ENCODE peak calls at places on chromosomes 6 and 20, in five cellular contexts. E is fibroblast of lung, C is Caco-2, X is GM12865, R is chondrocyte. V is an unnamed sample.

GRCh38 chr20:8212286-8212685 is 80.2 kb downstream of the PLCB1 start:
- DNase-seq in C (no peak), E (peak), R (no peak), X (peak), V (no peak)

GRCh38 chr20:2557873-2558580 is 21.7 kb downstream of the TMC2 start:
- DNase-seq in X (no peak), R (no peak), C (no peak), E (no peak), V (no peak)

GRCh38 chr20:34220581-34220980 is 20.6 kb upstream of the ASIP start:
- DNase-seq in X (no peak), C (no peak), R (no peak), E (peak), V (no peak)

GRCh38 chr6:1079525-1079924 is 232.4 kb upstream of the FOXQ1 start:
- DNase-seq in E (no peak), R (no peak), X (no peak), C (peak), V (no peak)

GRCh38 chr6:111709615-111710398 is 104.1 kb upstream of the TRAF3IP2 start:
- DNase-seq in C (no peak), X (peak), R (no peak), E (peak), V (no peak)

GRCh38 chr6:134510121-134510520 is 192.2 kb upstream of the SGK1 start:
- DNase-seq in R (no peak), E (no peak), X (no peak), C (no peak), V (no peak)

GRCh38 chr6:43953256-43953655 is 174.0 kb downstream of the MRPL14 start:
- DNase-seq in R (no peak), X (no peak), C (no peak), E (no peak), V (peak)

GRCh38 chr6:167426620-167427019 is 101.7 kb downstream of the TTLL2 start:
- DNase-seq in C (no peak), E (no peak), X (no peak), R (no peak), V (no peak)

GRCh38 chr20:34629904-34630303 is 47.0 kb downstream of the PIGU start:
- DNase-seq in C (no peak), X (no peak), R (no peak), E (no peak), V (no peak)

GRCh38 chr6:156960525-156960924 is 183.3 kb downstream of the ARID1B start:
- DNase-seq in R (no peak), E (no peak), C (no peak), X (no peak), V (no peak)

GRCh38 chr6:131042664-131043063 is 20.4 kb downstream of the EPB41L2 start:
- DNase-seq in C (no peak), X (no peak), R (no peak), E (no peak), V (no peak)

GRCh38 chr20:61835791-61836350 is 229.8 kb downstream of the TAF4 start:
- DNase-seq in C (no peak), E (no peak), R (peak), X (no peak), V (no peak)

GRCh38 chr6:13005994-13006393 is 289.4 kb downstream of the PHACTR1 start:
- DNase-seq in R (no peak), E (no peak), X (no peak), C (no peak), V (no peak)

GRCh38 chr6:57257911-57258541 is 35.9 kb upstream of the RAB23 start:
- DNase-seq in C (no peak), E (peak), X (no peak), R (no peak), V (no peak)

GRCh38 chr6:53103993-53104675 is 38.9 kb downstream of the FBXO9 start:
- DNase-seq in X (no peak), C (no peak), E (peak), R (no peak), V (no peak)

GRCh38 chr6:93786474-93787330 is 367.3 kb upstream of the EPHA7 start:
- DNase-seq in E (no peak), C (no peak), R (no peak), X (no peak), V (no peak)

GRCh38 chr6:8707956-8708772 is 272.8 kb upstream of the SLC35B3 start:
- DNase-seq in E (peak), C (no peak), R (no peak), X (peak), V (no peak)

GRCh38 chr6:120938164-120938875 is 396.0 kb downstream of the TBC1D32 start:
- DNase-seq in C (no peak), R (no peak), E (no peak), X (no peak), V (no peak)

GRCh38 chr20:2624190-2624589 is 28.2 kb upstream of the NOP56 start:
- DNase-seq in E (no peak), X (no peak), C (no peak), R (no peak), V (no peak)

GRCh38 chr6:140427842-140428241 is 1053.4 kb upstream of the CITED2 start:
- DNase-seq in X (no peak), R (no peak), C (no peak), E (no peak), V (no peak)

GRCh38 chr20:53162251-53162835 is 190.2 kb downstream of the TSHZ2 start:
- DNase-seq in C (no peak), E (peak), R (no peak), X (peak), V (no peak)

GRCh38 chr6:109491207-109491938 is 8.4 kb upstream of the ZBTB24 start:
- DNase-seq in E (no peak), X (peak), R (no peak), C (no peak), V (no peak)

GRCh38 chr6:45576648-45577624 is 199.2 kb upstream of the SUPT3H start:
- DNase-seq in X (no peak), C (no peak), E (no peak), R (no peak), V (no peak)

GRCh38 chr20:48458601-48459385 is 369.0 kb downstream of the PREX1 start:
- DNase-seq in E (no peak), X (no peak), R (no peak), C (no peak), V (peak)

GRCh38 chr6:125073071-125073470 is 80.5 kb upstream of the TPD52L1 start:
- DNase-seq in E (no peak), C (no peak), R (no peak), X (no peak), V (no peak)

GRCh38 chr6:118296129-118296852 is 251.8 kb upstream of the PLN start:
- DNase-seq in C (no peak), X (no peak), R (no peak), E (no peak), V (no peak)

GRCh38 chr6:141552031-141552430 is 580.7 kb upstream of the GJE1 start:
- DNase-seq in C (no peak), E (no peak), X (no peak), R (no peak), V (no peak)
- TF ChIP-seq CTCF in C (no peak), E (no peak), X (no peak), R (no peak), V (no peak)

GRCh38 chr6:67285770-67286495 is 1349.1 kb upstream of the ADGRB3 start:
- DNase-seq in C (no peak), X (no peak), E (peak), R (no peak), V (no peak)
- TF ChIP-seq CTCF in C (no peak), X (no peak), E (no peak), R (no peak), V (no peak)

DNA sequence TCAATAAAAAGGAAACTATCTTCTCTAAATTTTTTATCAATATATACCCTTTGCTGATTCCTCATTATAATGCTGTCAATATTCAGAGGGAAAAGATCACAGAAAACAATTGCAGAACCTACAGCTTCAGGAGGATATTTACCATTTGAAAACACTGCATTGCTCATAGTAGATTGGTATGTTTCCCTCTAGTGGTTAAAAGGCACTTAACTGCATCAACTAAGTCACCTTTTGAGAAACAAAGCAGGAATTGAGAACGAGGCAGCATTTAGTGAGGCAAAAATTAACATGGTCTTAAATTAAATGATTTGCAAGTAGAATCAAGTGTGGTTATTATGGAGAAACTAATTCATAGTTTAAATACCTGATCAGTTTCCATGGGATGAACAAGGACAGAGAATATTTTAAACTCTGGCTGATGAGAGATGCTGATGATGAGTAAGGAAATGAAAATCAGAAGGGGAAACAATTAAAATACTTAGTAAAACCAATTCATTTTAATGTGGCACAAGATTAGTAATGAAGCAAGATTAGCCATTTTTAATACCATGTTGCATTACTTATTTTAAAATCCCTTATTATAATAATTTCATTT is 642.1 kb downstream of the EPHA7 start:
- DNase-seq in C (no peak), R (no peak), E (peak), X (peak), V (no peak)
- TF ChIP-seq CTCF in C (no peak), R (peak), E (no peak), X (peak), V (peak)

DNA sequence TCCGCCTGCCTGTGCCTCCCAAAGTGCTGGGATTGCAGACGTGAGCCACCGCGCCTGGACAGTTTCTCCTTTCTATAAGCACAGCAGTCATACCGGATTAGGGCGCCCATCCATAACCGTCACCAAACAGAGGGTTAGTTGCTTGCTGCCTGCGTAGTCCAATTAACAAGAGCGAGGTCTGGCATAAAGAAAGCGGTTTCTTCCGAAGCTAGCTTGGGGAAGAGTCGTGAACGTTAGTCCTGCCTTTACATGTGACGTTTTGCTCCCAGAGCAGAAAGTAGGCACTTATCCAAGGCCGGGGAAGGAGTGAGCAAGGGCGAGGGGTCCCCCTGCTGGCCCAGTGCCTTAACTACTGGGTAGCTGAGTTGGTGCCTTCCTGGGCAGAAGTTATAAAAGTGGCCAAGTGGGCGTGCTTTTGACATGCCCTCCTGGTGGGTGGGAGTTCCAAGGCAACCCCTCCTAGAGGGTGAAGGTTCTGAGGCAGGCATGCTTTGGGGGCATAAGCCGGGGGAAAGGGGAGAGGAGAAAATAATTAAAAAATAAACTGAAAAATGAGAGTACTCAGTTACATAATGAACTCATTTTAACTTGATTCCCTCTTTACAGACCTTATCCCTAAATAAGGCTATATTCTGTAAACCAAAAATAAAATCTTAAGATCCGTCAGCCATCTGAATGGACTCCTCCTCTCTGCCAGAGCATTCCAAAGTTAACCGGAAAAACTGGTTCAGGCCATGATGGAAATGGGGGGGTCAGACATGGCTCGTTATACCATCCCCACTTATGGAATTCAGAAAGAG is 88.0 kb downstream of the FAM217A start:
- DNase-seq in R (no peak), C (peak), X (peak), E (peak), V (peak)
- TF ChIP-seq CTCF in R (peak), C (peak), X (peak), E (peak), V (peak)

DNA sequence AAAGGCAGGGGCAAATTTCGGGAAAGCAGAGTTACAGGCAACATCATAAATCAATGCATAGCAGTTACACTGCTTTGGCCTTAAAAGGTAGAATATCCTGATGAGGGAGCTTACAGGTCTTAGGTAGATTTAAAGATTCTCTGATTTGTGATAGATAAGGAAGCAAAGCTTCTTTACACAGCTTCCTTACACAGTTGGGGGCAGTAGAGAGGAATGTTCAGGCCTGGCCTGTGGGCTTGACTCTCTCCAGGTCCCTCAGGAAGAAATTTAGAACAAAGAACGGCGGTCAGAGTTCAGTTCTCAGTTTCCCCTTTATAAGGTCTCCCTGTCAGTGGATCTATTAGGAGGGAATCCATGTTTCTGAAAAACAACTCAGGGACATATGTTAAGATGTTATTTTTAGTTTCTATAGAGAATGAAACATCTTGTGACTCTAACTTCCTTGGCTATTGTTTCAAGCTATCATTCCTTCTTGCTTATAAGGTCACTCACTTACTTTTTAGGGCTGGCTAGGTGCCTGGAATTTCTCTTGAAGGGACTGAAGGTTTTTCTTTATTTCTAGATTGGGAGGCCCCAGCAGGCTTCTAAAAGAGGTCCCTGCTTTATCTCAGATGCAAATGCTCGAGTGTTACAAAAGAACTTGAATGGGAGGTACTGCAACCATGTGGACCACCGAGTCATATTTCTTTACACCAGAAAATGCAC is 11.8 kb downstream of the HLA-B start:
- DNase-seq in E (no peak), R (no peak), X (no peak), C (no peak), V (no peak)
- TF ChIP-seq CTCF in E (no peak), R (no peak), X (no peak), C (no peak), V (no peak)

GRCh38 chr6:69819138-69819537 is 22.3 kb upstream of the LMBRD1 start:
- DNase-seq in R (no peak), C (no peak), E (no peak), X (no peak), V (no peak)

GRCh38 chr6:69816017-69816416 is 19.2 kb upstream of the LMBRD1 start:
- DNase-seq in E (no peak), R (no peak), X (peak), C (no peak), V (no peak)

GRCh38 chr6:69817358-69817757 is 20.5 kb upstream of the LMBRD1 start:
- DNase-seq in R (no peak), C (no peak), E (no peak), X (no peak), V (no peak)

GRCh38 chr6:69818223-69818930 is 21.6 kb upstream of the LMBRD1 start:
- DNase-seq in X (no peak), C (no peak), R (no peak), E (no peak), V (no peak)

DNA sequence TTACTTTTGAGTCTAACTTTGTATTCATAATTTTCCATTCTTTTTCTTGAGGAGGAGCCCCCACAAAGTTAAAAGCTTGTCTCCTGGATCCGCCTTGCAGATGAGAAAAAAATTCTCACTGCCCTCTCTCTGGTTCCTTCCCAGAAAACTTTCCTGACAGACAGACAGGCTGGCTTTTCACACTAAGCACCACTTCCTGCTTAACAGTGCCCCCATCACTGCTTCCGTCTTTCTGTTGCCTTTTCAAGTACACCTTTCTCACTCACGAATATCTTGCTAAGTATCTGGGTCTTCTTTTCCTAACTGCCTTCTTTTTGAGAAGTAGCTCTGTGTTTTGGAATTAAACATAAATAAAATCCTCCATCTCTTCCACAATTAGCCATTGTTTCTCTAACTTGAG is 19.8 kb upstream of the LMBRD1 start:
- DNase-seq in C (no peak), E (no peak), R (no peak), X (peak), V (no peak)
- TF ChIP-seq CTCF in C (no peak), E (no peak), R (no peak), X (no peak), V (no peak)